ENCODE peak calls at places on chromosomes 7 and 10, in six cellular contexts. F, M, H, T, E and N are unnamed samples.

GRCh38 chr10:71141528-71141927 is 70.8 kb upstream of the UNC5B start:
- DNase-seq in F (no peak), M (no peak), H (no peak), T (no peak), E (no peak), N (no peak)

GRCh38 chr7:48337012-48337621 is 165.9 kb downstream of the ABCA13 start:
- DNase-seq in F (no peak), M (no peak), H (no peak), T (no peak), E (peak; percentile 6), N (peak; percentile 33)

GRCh38 chr7:104980969-104981670 is 32.9 kb upstream of the KMT2E start:
- DNase-seq in F (no peak), M (no peak), H (no peak), T (peak; percentile 74), E (peak; percentile 59), N (peak; percentile 81)

GRCh38 chr7:2313450-2314208 is 612 bp downstream of the SNX8 start:
- DNase-seq in F (no peak), M (peak; percentile 35), H (peak; percentile 24), T (no peak), E (peak; percentile 38), N (no peak)

GRCh38 chr7:102306916-102307677 is 20.4 kb downstream of the SH2B2 start:
- DNase-seq in F (peak; percentile 40), M (peak; percentile 89), H (peak; percentile 33), T (peak; percentile 20), E (peak; percentile 66), N (no peak)

GRCh38 chr7:149284343-149284742 is 22.3 kb downstream of the ZNF783 start:
- DNase-seq in F (no peak), M (peak; percentile 18), H (no peak), T (peak; percentile 79), E (peak; percentile 30), N (no peak)

GRCh38 chr10:71342850-71343773 is 24.1 kb downstream of the SLC29A3 start:
- DNase-seq in F (no peak), M (peak; percentile 73), H (no peak), T (no peak), E (peak; percentile 38), N (peak; percentile 7)

GRCh38 chr10:22534849-22535604 is 179.4 kb downstream of the PIP4K2A start:
- DNase-seq in F (no peak), M (no peak), H (no peak), T (no peak), E (no peak), N (no peak)

GRCh38 chr7:6123843-6124242 is 92.7 kb downstream of the ANKRD61 start:
- DNase-seq in F (no peak), M (no peak), H (no peak), T (no peak), E (no peak), N (no peak)

DNA sequence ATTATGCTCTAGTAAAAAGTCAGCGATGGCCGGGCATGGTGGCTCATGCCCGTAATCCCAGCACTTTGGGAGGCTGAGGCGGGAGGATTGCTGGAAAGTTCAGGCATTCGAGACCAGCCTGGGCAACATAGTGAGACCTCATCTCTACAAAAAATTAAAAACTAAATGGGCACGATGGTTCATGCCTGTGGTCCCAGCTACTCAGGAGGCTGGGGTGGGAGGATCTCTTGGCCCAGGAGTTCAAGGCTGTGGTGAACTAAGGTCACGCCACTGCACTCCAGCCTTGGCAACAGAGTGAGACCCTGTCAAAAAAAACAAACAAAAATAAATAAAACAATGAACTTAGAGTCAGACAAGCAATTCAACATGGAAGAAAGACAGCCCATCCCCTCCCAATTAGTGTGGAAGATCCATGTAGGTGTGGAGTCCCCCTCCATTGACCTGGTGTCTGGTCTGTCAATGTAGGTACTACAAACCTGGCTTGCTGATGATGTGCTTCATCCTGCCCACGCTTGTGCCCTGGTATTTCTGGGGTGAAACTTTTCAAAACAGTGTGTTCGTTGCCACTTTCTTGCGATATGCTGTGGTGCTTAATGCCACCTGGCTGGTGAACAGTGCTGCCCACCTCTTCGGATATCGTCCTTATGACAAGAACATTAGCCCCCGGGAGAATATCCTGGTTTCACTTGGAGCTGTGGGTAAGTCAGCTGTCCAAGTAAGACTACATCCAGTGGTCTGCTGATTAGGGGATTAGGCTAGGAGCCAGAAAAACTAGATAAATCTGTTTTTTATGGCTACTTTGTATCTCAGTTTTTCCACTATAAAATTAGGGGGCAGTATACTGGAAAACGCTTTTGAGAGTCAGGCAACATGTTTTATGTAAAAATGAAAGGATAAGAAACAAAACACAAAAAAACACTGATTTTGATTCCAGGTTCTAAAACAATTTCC is 9.3 kb downstream of the SCD start:
- DNase-seq in F (no peak), M (no peak), H (no peak), T (no peak), E (no peak), N (no peak)
- H3K36me3 ChIP-seq in F (peaks cover 91% of the 10 kb centered on the region), M (no peaks in the 10 kb centered on the region), H (peaks cover 67% of the 10 kb centered on the region), T (no peaks in the 10 kb centered on the region), E (peaks cover 6% of the 10 kb centered on the region), N (peaks cover 63% of the 10 kb centered on the region)

GRCh38 chr7:34060548-34060947 is 155.2 kb downstream of the BMPER start:
- DNase-seq in F (no peak), M (no peak), H (no peak), T (no peak), E (no peak), N (peak; percentile 92)
- H3K4me1 ChIP-seq in F (peaks cover 7% of the 10 kb centered on the region), M (no peaks in the 10 kb centered on the region), H (no peaks in the 10 kb centered on the region), T (no peaks in the 10 kb centered on the region), E (no peaks in the 10 kb centered on the region), N (no peaks in the 10 kb centered on the region)

GRCh38 chr7:134441264-134441663 is 17.6 kb downstream of the AKR1B1 start:
- DNase-seq in F (no peak), M (no peak), H (no peak), T (no peak), E (no peak), N (no peak)
- H3K36me3 ChIP-seq in F (peaks cover 64% of the 10 kb centered on the region), M (no peaks in the 10 kb centered on the region), H (peaks cover 65% of the 10 kb centered on the region), T (peaks cover 48% of the 10 kb centered on the region), E (no peaks in the 10 kb centered on the region), N (peaks cover 10% of the 10 kb centered on the region)

DNA sequence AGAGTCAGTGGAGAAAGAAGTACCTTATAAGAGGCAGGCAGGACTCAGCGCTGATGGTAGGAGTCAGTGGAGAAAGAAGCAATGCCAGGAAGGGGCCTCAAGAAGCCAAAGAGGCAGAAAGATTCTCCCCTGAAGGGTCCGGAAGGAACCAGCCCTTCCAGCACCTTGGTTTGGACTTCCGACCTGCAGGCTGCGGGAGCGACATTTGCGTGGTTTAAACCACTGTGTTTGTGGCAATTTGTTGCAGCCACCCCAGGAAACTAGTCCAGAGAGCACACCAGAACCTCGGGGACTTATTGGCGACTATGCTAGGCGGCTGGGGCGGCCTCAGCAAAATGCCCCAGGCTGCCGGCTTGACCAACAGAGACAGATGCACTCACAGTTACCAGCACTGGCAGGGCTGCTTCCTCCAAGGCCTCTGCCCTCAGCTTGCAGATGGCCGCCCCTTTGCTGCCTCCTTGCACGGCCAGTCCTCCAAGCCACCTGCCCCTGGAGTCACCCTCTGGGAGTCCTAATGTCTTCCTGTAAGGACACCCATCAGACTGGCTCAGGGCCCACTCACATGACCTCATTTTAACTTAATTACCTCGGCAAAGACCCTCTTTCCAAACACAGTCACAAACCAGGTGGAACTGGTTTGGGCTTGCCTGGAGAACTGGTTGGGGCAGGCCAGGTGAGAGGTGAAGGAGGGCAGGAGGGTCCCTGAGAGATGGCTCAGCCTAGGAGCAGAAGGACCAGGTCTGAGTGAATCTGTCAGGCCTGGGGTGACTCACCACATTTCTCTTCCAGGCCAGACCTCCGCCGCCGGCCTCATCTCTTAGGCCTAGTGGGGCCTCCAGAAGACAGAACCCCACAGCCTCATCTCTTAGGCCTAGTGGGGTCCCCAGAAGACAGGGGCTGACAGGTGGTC is 26.1 kb downstream of the CALML3 start:
- DNase-seq in F (no peak), M (no peak), H (no peak), T (no peak), E (no peak), N (no peak)
- H3K4me1 ChIP-seq in F (peaks cover 99% of the 10 kb centered on the region), M (peaks cover 91% of the 10 kb centered on the region), H (peaks cover 3% of the 10 kb centered on the region), T (peaks cover 21% of the 10 kb centered on the region), E (peaks cover 14% of the 10 kb centered on the region), N (peaks cover 16% of the 10 kb centered on the region)

DNA sequence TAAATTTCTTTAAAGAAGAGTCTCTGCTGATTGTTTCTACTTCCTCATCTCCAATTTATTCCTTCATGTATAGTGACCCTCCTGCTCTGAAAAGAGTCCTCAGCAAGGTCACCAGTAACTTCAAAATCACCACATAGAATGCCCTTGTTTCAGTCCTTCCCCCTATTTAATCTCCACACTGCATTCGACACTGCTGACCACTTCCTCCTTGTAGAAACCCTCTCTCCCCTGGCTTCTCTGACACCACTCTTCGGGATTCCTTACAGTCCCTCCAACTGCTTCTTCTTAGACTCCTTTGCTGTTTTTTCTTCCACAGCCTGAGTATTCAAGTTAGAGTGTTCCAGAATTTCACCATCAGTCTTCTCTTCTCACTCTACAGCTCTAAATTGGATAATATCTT is 89.5 kb downstream of the VPS41 start:
- DNase-seq in F (no peak), M (no peak), H (no peak), T (no peak), E (no peak), N (no peak)
- H3K36me3 ChIP-seq in F (peaks cover 54% of the 10 kb centered on the region), M (no peaks in the 10 kb centered on the region), H (peaks cover 33% of the 10 kb centered on the region), T (peaks cover 27% of the 10 kb centered on the region), E (peaks cover 5% of the 10 kb centered on the region), N (no peaks in the 10 kb centered on the region)

GRCh38 chr7:24685706-24686105 is 71.6 kb downstream of the GSDME start:
- DNase-seq in F (no peak), M (no peak), H (no peak), T (no peak), E (no peak), N (no peak)
- H3K4me1 ChIP-seq in F (no peaks in the 10 kb centered on the region), M (no peaks in the 10 kb centered on the region), H (no peaks in the 10 kb centered on the region), T (no peaks in the 10 kb centered on the region), E (no peaks in the 10 kb centered on the region), N (no peaks in the 10 kb centered on the region)